ENCODE peak calls at places on chromosomes 4 and X, in eight cellular contexts. S is uterus, C is tibial nerve, X is suprapubic skin, G is H1, U is transverse colon, I is sigmoid colon, Y is breast epithelium. L is an unnamed sample.

GRCh38 chr4:125518281-125518680 is 203.5 kb downstream of the FAT4 start:
- DNase-seq in C (no peak), U (no peak), G (no peak), X (no peak), I (no peak), S (no peak), Y (no peak), L (no peak)

GRCh38 chr4:173318648-173319211 is 15.4 kb downstream of the HMGB2 start:
- DNase-seq in X (no peak), S (no peak), I (no peak), G (no peak), Y (no peak), C (no peak), U (no peak), L (no peak)

GRCh38 chrX:154785711-154786110 is 19.6 kb downstream of the MPP1 start:
- DNase-seq in Y (no peak), C (no peak), X (no peak), G (no peak), U (no peak), S (no peak), I (no peak), L (no peak)

GRCh38 chrX:47936224-47936939 is 67.4 kb downstream of the ZNF182 start:
- DNase-seq in S (no peak), G (no peak), Y (no peak), I (no peak), C (no peak), U (no peak), X (no peak), L (no peak)

GRCh38 chr4:1511441-1512041 is 105.3 kb upstream of the NKX1-1 start:
- DNase-seq in C (no peak), I (no peak), G (no peak), S (peak; percentile 71), U (no peak), Y (no peak), X (no peak), L (no peak)

GRCh38 chr4:104941661-104942062 is 205.0 kb upstream of the TET2 start:
- DNase-seq in C (no peak), G (no peak), I (no peak), X (no peak), S (no peak), Y (no peak), U (no peak), L (no peak)

GRCh38 chr4:145904413-145905177 is 34.0 kb downstream of the ZNF827 start:
- DNase-seq in S (no peak), U (peak; percentile 45), I (no peak), Y (no peak), X (no peak), G (no peak), C (no peak), L (no peak)

GRCh38 chrX:68332156-68332823 is 101.0 kb downstream of the OPHN1 start:
- DNase-seq in I (no peak), G (no peak), X (no peak), U (no peak), S (no peak), C (no peak), Y (no peak), L (no peak)

GRCh38 chr4:119103263-119103662 is 32.4 kb upstream of the MYOZ2 start:
- DNase-seq in X (peak; percentile 73), Y (no peak), G (no peak), C (no peak), U (peak; percentile 41), I (peak; percentile 72), S (no peak), L (no peak)

GRCh38 chrX:140151316-140151715 is 186.0 kb upstream of the CXorf66 start:
- DNase-seq in U (no peak), I (no peak), Y (no peak), G (no peak), C (no peak), X (no peak), S (no peak), L (no peak)

GRCh38 chrX:11789809-11790208 is 31.8 kb downstream of the MSL3 start:
- DNase-seq in S (no peak), C (no peak), I (no peak), G (no peak), X (no peak), Y (no peak), U (no peak), L (no peak)

GRCh38 chrX:456925-457768 is 70.4 kb upstream of the PPP2R3B start:
- DNase-seq in X (no peak), Y (no peak), I (no peak), S (no peak), G (no peak), C (no peak), U (no peak), L (no peak)

GRCh38 chr4:39346856-39347519 is 19.2 kb downstream of the RFC1 start:
- DNase-seq in S (no peak), U (no peak), X (no peak), G (no peak), C (no peak), I (no peak), Y (no peak), L (no peak)

GRCh38 chr4:80568891-80569290 is 233.4 kb downstream of the CFAP299 start:
- DNase-seq in X (no peak), G (no peak), I (no peak), Y (no peak), S (no peak), U (no peak), C (no peak), L (no peak)

GRCh38 chr4:3520796-3521600 is 11.2 kb downstream of the LRPAP1 start:
- DNase-seq in I (peak; percentile 56), C (no peak), Y (no peak), X (peak; percentile 59), S (no peak), G (no peak), U (peak; percentile 8), L (no peak)

GRCh38 chr4:88138561-88138960 is 19.9 kb downstream of the ABCG2 start:
- DNase-seq in I (no peak), S (no peak), G (no peak), U (no peak), C (no peak), X (no peak), Y (no peak), L (no peak)

GRCh38 chrX:45557390-45557789 is 356.7 kb upstream of the DIPK2B start:
- DNase-seq in C (no peak), Y (no peak), S (no peak), I (no peak), X (no peak), U (no peak), G (no peak), L (no peak)

GRCh38 chr4:117137143-117137542 is 51.8 kb upstream of the TRAM1L1 start:
- DNase-seq in Y (no peak), G (no peak), S (no peak), U (no peak), C (no peak), X (no peak), I (no peak), L (no peak)

GRCh38 chr4:13386405-13387107 is 97.6 kb downstream of the RAB28 start:
- DNase-seq in C (no peak), X (no peak), U (no peak), I (no peak), G (no peak), Y (no peak), S (no peak), L (no peak)

GRCh38 chr4:139795476-139795875 is 129.9 kb downstream of the MGST2 start:
- DNase-seq in C (no peak), U (no peak), X (no peak), G (no peak), Y (no peak), S (no peak), I (no peak), L (peak; percentile 77)

GRCh38 chr4:83974111-83974789 is 438.3 kb downstream of the GPAT3 start:
- DNase-seq in S (no peak), U (no peak), Y (no peak), X (no peak), C (no peak), G (no peak), I (no peak), L (no peak)

GRCh38 chrX:134688181-134688580 is 29.9 kb upstream of the PLAC1 start:
- DNase-seq in Y (no peak), I (no peak), C (no peak), U (no peak), X (no peak), S (no peak), G (no peak), L (no peak)
- H3K27ac ChIP-seq in Y (no peak overlapping the region), I (no peak overlapping the region), C (no peak overlapping the region), U (no peak overlapping the region), X (no peak overlapping the region), S (no peak overlapping the region), G (no peak overlapping the region), L (no peak overlapping the region)

DNA sequence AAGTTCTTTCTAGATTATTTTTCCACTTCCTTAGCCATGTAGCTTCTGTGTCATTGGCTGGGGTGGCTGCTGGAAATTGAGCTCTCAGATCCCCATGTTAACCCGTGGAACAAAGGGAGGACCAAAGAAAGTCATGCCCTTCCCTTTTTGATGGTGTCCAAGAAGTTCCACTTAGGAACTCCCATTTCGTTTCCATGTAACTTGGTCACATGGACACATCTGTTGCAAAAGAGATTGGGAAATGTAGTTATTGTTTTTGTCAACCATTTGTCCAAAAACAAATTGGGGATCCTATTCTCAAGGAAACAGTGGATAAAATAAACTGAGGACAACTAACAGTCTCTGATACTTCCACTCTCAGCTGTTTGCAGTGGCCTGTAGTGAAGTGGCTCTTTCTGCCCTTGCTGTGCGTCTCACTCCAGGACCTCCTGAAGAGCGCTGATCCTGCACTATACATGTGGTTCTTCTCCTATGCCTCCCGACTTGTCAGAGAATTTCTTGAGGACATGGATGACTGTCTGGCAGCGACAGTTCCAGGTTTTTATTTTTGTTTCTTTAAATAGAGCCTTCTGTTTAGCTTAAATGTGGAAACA is 125.3 kb upstream of the LNX1 start:
- DNase-seq in G (no peak), C (no peak), S (no peak), I (no peak), U (no peak), X (no peak), Y (no peak), L (no peak)
- TF ChIP-seq POLR2A in G (no peak), C (no peak), S (no peak), I (no peak), U (no peak), X (no peak), Y (no peak), L (no peak)

GRCh38 chr4:95545526-95545925 is 3.2 kb downstream of the UNC5C start:
- DNase-seq in C (no peak), I (no peak), X (no peak), S (no peak), U (no peak), Y (no peak), G (no peak), L (no peak)
- H3K4me3 ChIP-seq in C (no peak overlapping the region), I (no peak overlapping the region), X (no peak overlapping the region), S (no peak overlapping the region), U (no peak overlapping the region), Y (no peak overlapping the region), G (no peak overlapping the region), L (no peak overlapping the region)

DNA sequence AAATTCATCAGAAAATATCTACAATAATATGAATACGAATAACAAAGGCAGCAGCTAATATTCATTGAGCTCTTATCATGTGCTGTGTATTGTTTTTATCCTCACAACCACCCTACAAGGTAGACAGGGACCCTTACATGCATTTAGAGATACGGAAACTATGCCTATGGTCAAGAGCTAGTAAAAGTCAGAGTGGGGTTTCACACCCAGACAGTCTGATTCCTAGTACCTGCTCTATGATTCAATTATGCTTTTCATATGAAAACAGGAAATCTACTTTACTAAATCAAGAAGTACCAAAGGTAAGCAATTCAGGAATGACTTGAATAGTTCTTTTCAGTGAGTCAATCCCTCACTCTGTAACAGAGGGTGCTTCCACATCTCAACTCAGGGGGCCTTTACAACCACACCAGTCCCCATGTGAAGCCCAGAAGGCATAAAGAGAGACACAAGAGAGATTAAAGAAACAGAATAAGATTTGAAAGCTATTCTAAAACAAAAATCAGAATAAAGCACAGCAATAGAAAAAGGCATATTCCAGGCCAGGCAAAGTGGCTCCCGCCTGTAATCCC is 191.4 kb downstream of the PPP3CA start:
- DNase-seq in U (no peak), C (no peak), Y (no peak), I (no peak), G (no peak), X (no peak), S (no peak), L (no peak)
- H3K27ac ChIP-seq in U (no peak overlapping the region), C (no peak overlapping the region), Y (peak overlapping the region; percentile 56), I (no peak overlapping the region), G (no peak overlapping the region), X (no peak overlapping the region), S (no peak overlapping the region), L (no peak overlapping the region)